ENCODE peak calls at places on chromosomes 6 and 20, in ten cellular contexts. D, W, P, G, A, Q, X, Y, T and J are unnamed samples.

GRCh38 chr6:44135173-44135748 is 7.9 kb downstream of the TMEM63B start:
- DNase-seq in Y (no peak), D (no peak), A (no peak), G (no peak), T (no peak), Q (no peak), W (no peak), P (no peak), X (no peak), J (no peak)

GRCh38 chr6:149719531-149719930 is 1.6 kb upstream of the LATS1 start:
- DNase-seq in Y (no peak), X (no peak), Q (no peak), G (no peak), T (no peak), W (no peak), P (no peak), D (no peak), A (no peak), J (no peak)

GRCh38 chr6:168150551-168151444 is 71.8 kb upstream of the FRMD1 start:
- DNase-seq in A (peak), D (no peak), Y (no peak), T (no peak), G (no peak), X (peak), W (peak), Q (no peak), P (no peak), J (no peak)

GRCh38 chr6:26056583-26057350 is 30.5 kb upstream of the HFE start:
- DNase-seq in X (peak), A (no peak), P (peak), T (no peak), Y (peak), D (no peak), W (peak), G (no peak), Q (peak), J (peak)

GRCh38 chr6:126748141-126748540 is 370.3 kb upstream of the RSPO3 start:
- DNase-seq in Q (no peak), P (peak), Y (no peak), D (no peak), W (no peak), X (no peak), G (no peak), T (no peak), A (no peak), J (no peak)

GRCh38 chr20:5848711-5849505 is 98.7 kb downstream of the SHLD1 start:
- DNase-seq in W (no peak), Q (peak), Y (no peak), P (peak), X (no peak), T (no peak), G (no peak), D (no peak), A (no peak), J (peak)

GRCh38 chr6:2763345-2763841 is 1.8 kb upstream of the WRNIP1 start:
- DNase-seq in A (no peak), T (no peak), P (no peak), G (no peak), W (peak), Y (no peak), D (no peak), Q (no peak), X (no peak), J (no peak)

GRCh38 chr6:130046711-130047439 is 28.5 kb downstream of the L3MBTL3 start:
- DNase-seq in P (peak), Y (no peak), G (no peak), D (no peak), T (no peak), X (no peak), Q (no peak), W (no peak), A (no peak), J (no peak)

GRCh38 chr6:88741071-88741470 is 222.3 kb downstream of the RNGTT start:
- DNase-seq in Q (no peak), W (no peak), A (no peak), G (no peak), D (no peak), P (no peak), X (no peak), T (no peak), Y (no peak), J (no peak)

GRCh38 chr6:168345896-168346754 is 26.5 kb upstream of the DACT2 start:
- DNase-seq in T (no peak), P (no peak), A (peak), X (no peak), W (no peak), D (no peak), Q (no peak), G (no peak), Y (no peak), J (no peak)

GRCh38 chr6:66854014-66854413 is 1147.0 kb upstream of the EYS start:
- DNase-seq in A (no peak), D (no peak), Q (no peak), P (no peak), Y (no peak), G (no peak), W (no peak), X (no peak), T (no peak), J (no peak)

GRCh38 chr6:131290955-131291354 is 155.7 kb downstream of the AKAP7 start:
- DNase-seq in A (no peak), Q (no peak), D (no peak), X (no peak), P (no peak), W (no peak), G (no peak), Y (no peak), T (no peak), J (no peak)

GRCh38 chr6:31083742-31084354 is 28.5 kb downstream of the C6orf15 start:
- DNase-seq in P (peak), X (peak), A (no peak), D (no peak), Q (peak), W (no peak), T (peak), Y (no peak), G (no peak), J (peak)

GRCh38 chr6:109081516-109081915 is 13.1 kb downstream of the SESN1 start:
- DNase-seq in A (no peak), Y (no peak), D (no peak), P (no peak), T (no peak), W (no peak), Q (no peak), G (no peak), X (no peak), J (no peak)

GRCh38 chr6:1103027-1103426 is 208.9 kb upstream of the FOXQ1 start:
- DNase-seq in P (no peak), T (no peak), D (no peak), G (no peak), Y (no peak), A (no peak), W (no peak), Q (no peak), X (no peak), J (no peak)

GRCh38 chr6:109013551-109014101 is 81.0 kb downstream of the SESN1 start:
- DNase-seq in P (no peak), X (no peak), A (no peak), D (no peak), T (no peak), W (no peak), Y (no peak), Q (no peak), G (no peak), J (no peak)

GRCh38 chr6:29694637-29695036 is 13.7 kb upstream of the ZFP57 start:
- DNase-seq in X (no peak), W (no peak), A (no peak), T (no peak), G (no peak), Q (no peak), Y (no peak), D (no peak), P (no peak), J (no peak)

DNA sequence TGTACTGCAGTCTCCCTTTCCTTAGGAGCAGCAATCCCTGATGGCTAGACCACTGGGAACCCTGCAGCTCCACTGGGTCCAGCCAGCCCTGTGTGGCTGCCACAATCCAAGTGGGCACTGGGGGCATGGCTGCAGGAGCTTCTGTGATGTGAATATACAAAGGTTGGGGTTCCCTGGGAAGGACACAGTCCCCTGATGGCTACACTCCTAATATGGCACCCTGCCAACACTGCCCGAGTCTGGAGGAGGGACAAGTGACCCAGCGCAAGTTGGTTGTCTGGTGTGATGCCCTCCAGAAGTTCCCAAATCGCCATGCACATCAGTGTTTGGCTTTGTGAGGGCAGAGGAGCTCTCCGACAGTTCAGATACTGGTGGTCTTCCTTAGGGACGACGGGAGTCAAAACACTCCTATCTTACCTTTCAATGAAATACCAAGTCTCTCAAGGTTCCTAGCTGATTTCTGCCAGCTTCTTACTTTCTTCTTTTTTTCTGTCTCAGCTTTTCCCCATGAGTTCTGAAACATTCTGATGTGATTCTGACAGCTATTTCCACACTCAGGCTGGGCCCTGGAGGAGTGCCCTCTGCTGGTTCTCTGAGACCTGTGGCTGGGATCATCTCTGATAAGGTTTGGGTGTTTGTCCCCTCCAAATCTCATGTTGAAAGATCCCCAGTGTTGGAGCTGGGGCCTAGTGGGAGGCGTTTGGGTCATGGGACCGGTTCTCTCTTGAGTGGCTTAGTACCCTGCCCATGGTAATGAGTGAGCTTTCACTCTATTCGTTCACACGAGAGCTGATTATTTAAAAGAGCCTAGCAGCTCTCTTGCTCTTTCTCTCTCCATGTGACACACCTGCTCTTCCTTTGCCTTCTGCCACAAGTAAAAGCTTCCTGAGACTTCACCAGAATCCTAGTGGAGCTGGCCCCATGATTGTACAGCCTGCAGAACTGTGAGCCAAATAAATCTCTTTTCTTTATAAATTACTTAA is 15.5 kb upstream of the ZFP57 start:
- DNase-seq in A (no peak), Y (no peak), T (no peak), D (no peak), X (peak), Q (peak), P (no peak), G (no peak), W (no peak), J (peak)
- TF ChIP-seq CTCF in A (peak), Y (peak), T (peak), D (peak), X (no peak), Q (peak), P (peak), G (peak), W (peak), J (no peak)

GRCh38 chr6:100628180-100628579 is 163.5 kb upstream of the SIM1 start:
- DNase-seq in G (no peak), T (no peak), D (no peak), X (no peak), Y (no peak), Q (no peak), P (no peak), W (no peak), A (no peak), J (no peak)
- TF ChIP-seq CTCF in G (no peak), T (no peak), D (no peak), X (no peak), Y (no peak), Q (no peak), P (no peak), W (no peak), A (no peak), J (no peak)

GRCh38 chr20:43247361-43247760 is 57.7 kb upstream of the PTPRT start:
- DNase-seq in D (no peak), X (no peak), A (no peak), W (no peak), Q (no peak), T (no peak), P (no peak), Y (no peak), G (no peak), J (no peak)

GRCh38 chr20:43244647-43245046 is 54.9 kb upstream of the PTPRT start:
- DNase-seq in X (no peak), Y (no peak), T (no peak), Q (no peak), A (no peak), W (no peak), G (no peak), D (no peak), P (no peak), J (no peak)

GRCh38 chr20:43241057-43241702 is 51.5 kb upstream of the PTPRT start:
- DNase-seq in T (no peak), Y (no peak), A (no peak), G (no peak), D (no peak), Q (no peak), W (no peak), X (no peak), P (no peak), J (no peak)

GRCh38 chr20:43248341-43248740 is 58.6 kb upstream of the PTPRT start:
- DNase-seq in X (no peak), P (no peak), W (no peak), T (no peak), Q (no peak), G (no peak), D (no peak), A (no peak), Y (no peak), J (no peak)

DNA sequence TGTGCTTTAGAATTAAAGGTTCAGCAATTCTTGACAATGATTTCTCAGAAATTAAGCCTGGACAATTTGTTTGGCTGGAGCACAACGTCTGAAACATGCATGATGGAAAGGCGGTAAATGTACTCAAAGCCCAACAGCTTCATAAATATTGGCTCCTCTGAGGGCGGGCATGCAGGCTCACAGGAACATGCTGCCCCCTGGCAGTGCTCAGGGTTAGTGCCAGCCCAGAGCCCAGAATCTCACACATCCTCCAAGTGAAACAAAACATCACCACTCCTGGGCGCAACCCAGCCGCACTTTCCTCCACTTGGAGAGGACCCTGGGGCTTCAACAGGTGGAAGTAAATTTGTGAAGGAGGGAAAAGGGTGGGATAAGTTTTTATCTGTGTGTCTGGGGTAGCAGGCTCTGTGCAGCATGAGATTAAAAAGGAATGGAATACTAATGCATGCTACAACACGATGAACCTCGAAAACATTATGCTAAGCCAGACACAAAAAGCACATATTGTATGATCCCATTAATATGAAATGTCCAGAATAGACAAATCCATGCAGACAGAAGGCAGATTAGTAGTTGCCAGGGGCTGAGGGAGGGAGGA is 54.1 kb upstream of the PTPRT start:
- DNase-seq in W (no peak), Y (no peak), T (no peak), A (no peak), P (no peak), X (no peak), Q (peak), D (no peak), G (no peak), J (no peak)
- TF ChIP-seq CTCF in W (no peak), Y (no peak), T (peak), A (no peak), P (no peak), X (no peak), Q (peak), D (no peak), G (peak), J (no peak)

GRCh38 chr20:32941155-32941885 is 62.9 kb downstream of the SUN5 start:
- DNase-seq in A (no peak), D (no peak), G (no peak), Y (no peak), X (no peak), Q (no peak), W (no peak), T (no peak), P (peak), J (no peak)

GRCh38 chr20:32946629-32947028 is 57.6 kb downstream of the SUN5 start:
- DNase-seq in T (no peak), A (no peak), P (no peak), Y (no peak), D (no peak), W (no peak), G (no peak), X (no peak), Q (no peak), J (no peak)

GRCh38 chr20:32943490-32944052 is 60.7 kb downstream of the SUN5 start:
- DNase-seq in D (no peak), T (no peak), W (no peak), X (no peak), P (no peak), A (peak), Q (no peak), Y (no peak), G (no peak), J (no peak)

DNA sequence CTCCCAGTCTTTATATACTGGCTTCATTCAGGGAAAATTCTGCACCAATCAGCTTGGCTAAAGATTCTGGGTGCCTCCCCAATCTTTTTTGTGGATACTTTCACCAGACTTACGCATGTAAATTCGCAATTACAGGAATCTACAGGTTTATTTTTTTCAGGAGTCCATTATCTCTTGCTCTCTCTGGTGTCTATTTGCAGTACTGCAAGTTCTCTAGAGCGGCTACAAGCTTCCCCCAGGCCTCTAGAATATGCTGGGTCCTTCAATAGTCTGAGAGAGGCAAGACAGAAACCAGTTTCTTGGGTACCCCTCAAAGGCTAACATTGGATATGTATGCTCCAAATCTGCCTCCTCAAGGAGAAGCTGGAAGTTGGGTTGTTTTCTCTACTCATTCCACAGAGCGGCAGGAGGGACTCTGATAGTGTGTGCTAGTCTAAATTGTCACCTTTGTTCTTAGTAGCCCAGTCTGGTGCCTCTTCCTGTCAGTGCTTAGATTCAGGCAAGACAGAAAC is 58.5 kb downstream of the SUN5 start:
- DNase-seq in T (peak), W (no peak), X (peak), A (no peak), Q (peak), Y (no peak), D (no peak), G (peak), P (peak), J (peak)
- TF ChIP-seq CTCF in T (peak), W (peak), X (peak), A (peak), Q (peak), Y (peak), D (peak), G (peak), P (peak), J (peak)

GRCh38 chr20:36614781-36615557 is 9.4 kb downstream of the RAB5IF start:
- DNase-seq in W (no peak), X (no peak), A (no peak), Y (no peak), G (no peak), D (no peak), T (no peak), P (no peak), Q (no peak), J (no peak)
- TF ChIP-seq CTCF in W (no peak), X (no peak), A (no peak), Y (no peak), G (no peak), D (no peak), T (no peak), P (no peak), Q (no peak), J (no peak)